ENCODE peak calls at places on chromosomes 3 and 15, in seven cellular contexts. O is AG04450, E is left ventricle myocardium inferior, Z is epithelial cell of proximal tubule, X is A549, R is ovary, L is heart left ventricle. G is an unnamed sample.
A peak's percentile ranks its signal among the peaks of the same experiment; 100 is the strongest.

GRCh38 chr3:242986-243706 is 46.6 kb downstream of the CHL1 start:
- DNase-seq in R (no peak), X (no peak), E (no peak), O (peak; percentile 70), Z (peak; percentile 88), L (no peak), G (no peak)

GRCh38 chr15:58877999-58878825 is 55.3 kb downstream of the SLTM start:
- DNase-seq in R (no peak), O (no peak), E (no peak), X (no peak), Z (no peak), L (no peak), G (no peak)

GRCh38 chr3:174495928-174496327 is 363.2 kb upstream of the NAALADL2 start:
- DNase-seq in E (no peak), L (no peak), X (no peak), Z (no peak), R (no peak), O (no peak), G (no peak)

GRCh38 chr3:122577409-122578028 is at the start of gene PARP15:
- DNase-seq in O (no peak), E (no peak), R (no peak), X (no peak), L (no peak), Z (no peak), G (peak; percentile 51)

GRCh38 chr3:186783070-186783730 is at the start of gene EIF4A2:
- DNase-seq in O (peak; percentile 78), X (peak; percentile 89), Z (peak; percentile 66), R (peak; percentile 91), L (peak; percentile 94), E (peak; percentile 91), G (peak; percentile 88)

GRCh38 chr3:156489462-156489911 is 65.4 kb downstream of the SSR3 start:
- DNase-seq in L (no peak), O (no peak), Z (peak; percentile 20), X (no peak), R (no peak), E (no peak), G (no peak)

GRCh38 chr3:156291269-156292123 is 171.1 kb downstream of the KCNAB1 start:
- DNase-seq in L (peak; percentile 62), X (no peak), R (no peak), O (no peak), E (peak; percentile 15), Z (no peak), G (no peak)

GRCh38 chr15:51536965-51537574 is 85.5 kb downstream of the DMXL2 start:
- DNase-seq in O (no peak), E (no peak), L (no peak), Z (peak; percentile 3), X (peak; percentile 40), R (no peak), G (peak; percentile 8)

GRCh38 chr3:99651561-99651960 is 13.2 kb downstream of the COL8A1 start:
- DNase-seq in E (no peak), Z (peak; percentile 78), O (no peak), L (no peak), R (no peak), X (peak; percentile 19), G (no peak)

GRCh38 chr15:68113273-68113672 is 59.2 kb downstream of the PIAS1 start:
- DNase-seq in L (no peak), R (no peak), X (no peak), E (no peak), Z (no peak), O (no peak), G (no peak)

GRCh38 chr15:63041982-63042878 is at the start of gene TPM1:
- DNase-seq in R (peak; percentile 88), L (peak; percentile 94), O (peak; percentile 77), Z (no peak), E (peak; percentile 88), X (peak; percentile 92), G (no peak)

GRCh38 chr3:48403533-48404439 is 26.1 kb downstream of the PLXNB1 start:
- DNase-seq in L (peak; percentile 44), X (no peak), O (no peak), R (no peak), E (no peak), Z (no peak), G (no peak)

GRCh38 chr15:54518145-54518941 is 540.1 kb downstream of the UNC13C start:
- DNase-seq in X (no peak), L (no peak), R (no peak), O (no peak), Z (peak; percentile 90), E (no peak), G (no peak)

GRCh38 chr3:71495708-71496472 is 87.6 kb downstream of the FOXP1 start:
- DNase-seq in L (no peak), R (no peak), Z (peak; percentile 73), X (peak; percentile 77), E (no peak), O (no peak), G (no peak)

GRCh38 chr3:72679540-72680198 is 168.6 kb downstream of the SHQ1 start:
- DNase-seq in R (no peak), X (no peak), E (no peak), L (no peak), Z (no peak), O (no peak), G (no peak)

GRCh38 chr3:38247366-38248035 is 18.1 kb upstream of the SLC22A13 start:
- DNase-seq in R (no peak), X (peak; percentile 50), O (peak; percentile 64), Z (peak; percentile 79), E (no peak), L (no peak), G (no peak)

GRCh38 chr15:90300541-90300940 is 35.1 kb downstream of the NGRN start:
- DNase-seq in R (no peak), E (no peak), X (no peak), L (no peak), O (no peak), Z (no peak), G (no peak)

GRCh38 chr3:157499342-157499963 is 3.8 kb downstream of the VEPH1 start:
- DNase-seq in L (no peak), E (no peak), Z (peak; percentile 63), X (peak; percentile 7), O (no peak), R (no peak), G (no peak)

GRCh38 chr3:123375014-123375940 is 73.6 kb downstream of the ADCY5 start:
- DNase-seq in E (no peak), X (no peak), L (no peak), R (no peak), Z (no peak), O (no peak), G (no peak)

GRCh38 chr3:170734043-170734736 is 135.8 kb downstream of the RPL22L1 start:
- DNase-seq in Z (no peak), O (no peak), R (no peak), E (no peak), L (no peak), X (no peak), G (no peak)

DNA sequence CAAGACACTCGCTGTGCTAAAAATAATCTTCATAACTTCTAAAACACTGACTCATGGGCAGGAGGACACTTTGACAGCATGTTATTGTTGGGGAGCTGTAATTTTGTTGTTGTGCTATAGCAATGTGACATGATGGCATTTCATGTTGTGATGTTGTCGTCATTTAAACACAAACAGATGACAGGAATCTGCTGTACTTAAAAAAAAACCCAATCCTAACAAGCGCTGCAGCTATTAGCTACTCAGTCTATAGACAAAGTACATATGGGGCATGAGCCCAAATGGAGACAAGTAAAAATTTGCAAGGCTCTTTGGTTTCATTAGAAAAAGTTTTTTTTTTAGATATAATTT is 828 bp upstream of the ATOSA start:
- DNase-seq in X (peak; percentile 6), Z (no peak), E (no peak), R (no peak), L (no peak), O (no peak), G (no peak)
- H3K4me3 ChIP-seq in X (peak overlapping the region; percentile 89), Z (peak overlapping the region; percentile 91), E (peak overlapping the region; percentile 96), R (peak overlapping the region; percentile 98), L (peak overlapping the region; percentile 89), O (peak overlapping the region; percentile 89), G (peak overlapping the region; percentile 83)

GRCh38 chr3:195892105-195892354 is 16.3 kb downstream of the TNK2 start:
- DNase-seq in X (no peak), R (no peak), Z (no peak), E (no peak), O (no peak), L (no peak), G (no peak)
- H3K4me3 ChIP-seq in X (no peak overlapping the region), R (no peak overlapping the region), Z (no peak overlapping the region), E (peak overlapping the region; percentile 57), O (peak overlapping the region; percentile 37), L (peak overlapping the region; percentile 37), G (no peak overlapping the region)

GRCh38 chr15:48631191-48631770 is 14.2 kb downstream of the FBN1 start:
- DNase-seq in Z (no peak), O (no peak), R (no peak), L (no peak), X (no peak), E (peak; percentile 22), G (no peak)
- H3K4me3 ChIP-seq in Z (no peak overlapping the region), O (no peak overlapping the region), R (no peak overlapping the region), L (no peak overlapping the region), X (no peak overlapping the region), E (no peak overlapping the region), G (no peak overlapping the region)

GRCh38 chr15:100730129-100730528 is 127.7 kb downstream of the ASB7 start:
- DNase-seq in L (no peak), E (no peak), X (no peak), R (no peak), O (no peak), Z (no peak), G (no peak)

GRCh38 chr15:100733088-100733487 is 130.7 kb downstream of the ASB7 start:
- DNase-seq in L (no peak), R (no peak), X (peak; percentile 36), E (no peak), Z (no peak), O (no peak), G (no peak)

GRCh38 chr15:100732359-100733055 is 130.1 kb downstream of the ASB7 start:
- DNase-seq in E (no peak), L (no peak), Z (no peak), R (no peak), X (no peak), O (no peak), G (no peak)

GRCh38 chr15:100730655-100731240 is 128.4 kb downstream of the ASB7 start:
- DNase-seq in X (no peak), E (no peak), O (no peak), R (no peak), Z (no peak), L (no peak), G (no peak)

DNA sequence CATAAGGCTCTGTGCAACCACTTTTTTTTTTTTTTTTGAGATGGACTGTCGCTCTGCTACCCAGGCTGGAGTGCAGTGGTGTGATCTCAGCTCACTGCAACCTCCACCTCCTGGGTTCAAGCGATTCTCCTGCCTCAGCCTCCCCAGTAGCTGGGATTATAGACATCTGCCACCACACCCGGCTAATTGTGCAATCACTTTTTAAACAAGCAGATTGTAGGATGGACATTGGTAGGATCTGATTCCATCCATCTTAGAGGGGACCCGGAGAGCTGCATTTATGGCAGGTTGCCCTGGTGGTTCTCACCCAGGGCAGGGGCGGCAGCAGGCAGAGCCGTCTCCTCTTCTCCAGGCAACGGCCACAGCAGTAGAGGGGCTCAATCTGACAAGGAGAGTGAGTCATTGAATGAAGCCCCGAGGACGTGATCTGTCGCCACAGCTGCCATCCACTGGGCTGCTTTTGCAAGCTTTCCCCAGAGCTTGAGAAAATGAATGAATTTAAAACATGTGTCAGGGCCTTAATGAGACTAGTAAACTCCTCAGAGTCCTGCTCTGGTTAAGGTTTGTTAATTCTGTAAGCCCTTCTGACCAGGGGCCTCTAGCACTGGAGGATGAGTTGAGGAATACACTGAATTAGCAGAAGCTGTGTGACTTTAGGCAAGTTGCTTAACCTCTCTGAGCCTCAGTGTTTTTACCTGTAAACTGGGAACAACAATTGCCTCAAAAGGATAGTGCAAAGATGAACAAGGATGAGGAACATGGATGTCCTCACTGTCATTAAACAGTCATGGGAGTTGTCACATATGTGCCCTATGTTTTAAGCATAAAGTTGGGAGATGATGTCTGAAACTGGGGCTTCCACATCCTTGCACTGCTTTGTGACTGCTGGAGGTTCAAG is 129.1 kb downstream of the ASB7 start:
- DNase-seq in Z (no peak), O (no peak), E (no peak), L (no peak), R (no peak), X (no peak), G (no peak)
- H3K4me3 ChIP-seq in Z (no peak overlapping the region), O (no peak overlapping the region), E (no peak overlapping the region), L (no peak overlapping the region), R (no peak overlapping the region), X (no peak overlapping the region), G (no peak overlapping the region)

G was measured in Jurkat, Clone E6-1.